ENCODE peak calls at places on chromosomes 1 and 21, in seven cellular contexts. R is fibroblast of pulmonary artery; H is H54; P is activated CD4-positive, alpha-beta T cell treated with anti-CD3 and anti-CD28 coated beads, Interleukin-2, amount 50 U/mL, for 24 hours; M is T follicular helper cell; N is OCI-LY7; T is activated naive CD4-positive, alpha-beta T cell. G is an unnamed sample.

GRCh38 chr1:161733526-161733925 is 12.2 kb downstream of the FCRLB start:
- DNase-seq in R (peak), H (no peak), P (no peak), M (no peak), N (no peak), T (no peak), G (no peak)

GRCh38 chr1:233587958-233588799 is 25.7 kb upstream of the KCNK1 start:
- DNase-seq in R (no peak), H (no peak), P (no peak), M (no peak), N (no peak), T (no peak), G (no peak)

GRCh38 chr1:175222296-175222938 is 29.8 kb upstream of the KIAA0040 start:
- DNase-seq in R (no peak), H (no peak), P (no peak), M (no peak), N (no peak), T (no peak), G (no peak)

GRCh38 chr1:53640696-53641065 is 98.3 kb downstream of the GLIS1 start:
- DNase-seq in R (no peak), H (no peak), P (no peak), M (no peak), N (no peak), T (no peak), G (no peak)

GRCh38 chr1:167430134-167430848 is 88.0 kb downstream of the CD247 start:
- DNase-seq in R (no peak), H (no peak), P (no peak), M (no peak), N (peak), T (no peak), G (no peak)

GRCh38 chr1:70415882-70416281 is 4.8 kb downstream of the CTH start:
- DNase-seq in R (no peak), H (no peak), P (no peak), M (no peak), N (no peak), T (no peak), G (no peak)

GRCh38 chr1:24248859-24249258 is 61.8 kb upstream of the IFNLR1 start:
- DNase-seq in R (no peak), H (no peak), P (no peak), M (no peak), N (peak), T (no peak), G (no peak)

GRCh38 chr1:187725216-187725615 is 896.5 kb downstream of the PLA2G4A start:
- DNase-seq in R (no peak), H (no peak), P (no peak), M (no peak), N (no peak), T (no peak), G (no peak)

GRCh38 chr21:35578350-35578782 is 482.0 kb downstream of the SETD4 start:
- DNase-seq in R (peak), H (peak), P (no peak), M (no peak), N (no peak), T (no peak), G (no peak)

GRCh38 chr1:9689011-9689706 is 37.6 kb downstream of the PIK3CD start:
- DNase-seq in R (peak), H (peak), P (peak), M (peak), N (peak), T (peak), G (peak)

GRCh38 chr1:11940260-11940921 is 5.9 kb downstream of the PLOD1 start:
- DNase-seq in R (peak), H (no peak), P (no peak), M (no peak), N (no peak), T (no peak), G (no peak)

G was measured in effector CD8-positive, alpha-beta T cell.